ENCODE peak calls at places on chromosomes 11 and 22, in four cellular contexts. F, C, A and Q are unnamed samples.
A peak's percentile ranks its signal among the peaks of the same experiment; 100 is the strongest.

GRCh38 chr11:518463-519202 is 11.6 kb upstream of the RNH1 start:
- DNase-seq in F (peak; percentile 94), C (peak; percentile 89), A (peak; percentile 95), Q (peak; percentile 96)

GRCh38 chr11:96340555-96340885 is 2.5 kb downstream of the MAML2 start:
- DNase-seq in F (no peak), C (no peak), A (no peak), Q (no peak)

GRCh38 chr11:34654491-34655334 is 33.8 kb downstream of the EHF start:
- DNase-seq in F (peak; percentile 70), C (peak; percentile 89), A (peak; percentile 62), Q (no peak)

GRCh38 chr11:11157201-11157600 is 195.8 kb downstream of the CSNK2A3 start:
- DNase-seq in F (peak; percentile 65), C (no peak), A (no peak), Q (no peak)

GRCh38 chr11:46554205-46555162 is 39.3 kb downstream of the AMBRA1 start:
- DNase-seq in F (peak; percentile 68), C (peak; percentile 37), A (no peak), Q (no peak)

GRCh38 chr11:88569342-88569741 is 231.8 kb upstream of the CTSC start:
- DNase-seq in F (no peak), C (no peak), A (no peak), Q (no peak)

GRCh38 chr11:13368041-13368446 is 90.5 kb downstream of the BMAL1 start:
- DNase-seq in F (no peak), C (no peak), A (no peak), Q (no peak)

GRCh38 chr11:9091044-9091936 is at the start of gene SCUBE2:
- DNase-seq in F (no peak), C (no peak), A (no peak), Q (no peak)

GRCh38 chr22:39114157-39114511 is 17.1 kb downstream of the APOBEC3H start:
- DNase-seq in F (no peak), C (no peak), A (no peak), Q (no peak)

GRCh38 chr11:129191649-129192048 is 476 bp downstream of the ARHGAP32 start:
- DNase-seq in F (no peak), C (no peak), A (no peak), Q (no peak)

GRCh38 chr11:1402776-1403620 is 13.3 kb downstream of the BRSK2 start:
- DNase-seq in F (no peak), C (no peak), A (no peak), Q (no peak)

GRCh38 chr11:122285021-122285420 is 169.0 kb upstream of the BLID start:
- DNase-seq in F (no peak), C (no peak), A (no peak), Q (no peak)

GRCh38 chr11:87286338-87286737 is 248.6 kb downstream of the TMEM135 start:
- DNase-seq in F (no peak), C (no peak), A (no peak), Q (no peak)

GRCh38 chr11:73538381-73538872 is 59.5 kb downstream of the FAM168A start:
- DNase-seq in F (no peak), C (no peak), A (no peak), Q (no peak)

GRCh38 chr22:47168441-47168840 is 406.0 kb downstream of the TBC1D22A start:
- DNase-seq in F (no peak), C (no peak), A (peak; percentile 54), Q (no peak)

GRCh38 chr11:107957109-107957588 is 28.9 kb downstream of the RAB39A start:
- DNase-seq in F (no peak), C (peak; percentile 64), A (no peak), Q (no peak)

GRCh38 chr11:105181100-105181499 is 41.5 kb upstream of the CARD18 start:
- DNase-seq in F (peak; percentile 32), C (no peak), A (no peak), Q (no peak)

GRCh38 chr22:42473484-42474193 is 41.4 kb upstream of the NFAM1 start:
- DNase-seq in F (peak; percentile 77), C (no peak), A (no peak), Q (no peak)

GRCh38 chr11:2473361-2474058 is 28.7 kb downstream of the KCNQ1 start:
- DNase-seq in F (no peak), C (no peak), A (no peak), Q (no peak)

GRCh38 chr11:18066626-18067025 is 20.6 kb upstream of the TPH1 start:
- DNase-seq in F (no peak), C (no peak), A (no peak), Q (no peak)

GRCh38 chr11:288328-289144 is at the start of gene PGGHG:
- DNase-seq in F (peak; percentile 84), C (no peak), A (peak; percentile 83), Q (no peak)

GRCh38 chr11:18013790-18014507 is 1.1 kb upstream of the SERGEF start:
- DNase-seq in F (peak; percentile 13), C (no peak), A (no peak), Q (no peak)

GRCh38 chr22:36252754-36253522 is at the start of gene APOL1:
- DNase-seq in F (peak; percentile 50), C (no peak), A (no peak), Q (peak; percentile 93)

GRCh38 chr22:49517211-49517610 is 310.5 kb downstream of the BRD1 start:
- DNase-seq in F (no peak), C (no peak), A (no peak), Q (no peak)

GRCh38 chr11:10319691-10320090 is 14.8 kb downstream of the ADM start:
- DNase-seq in F (no peak), C (no peak), A (no peak), Q (no peak)

GRCh38 chr11:126322996-126323395 is 19.1 kb downstream of the DCPS start:
- DNase-seq in F (no peak), C (no peak), A (no peak), Q (no peak)

GRCh38 chr11:14075118-14075601 is 112.6 kb downstream of the SPON1 start:
- DNase-seq in F (no peak), C (no peak), A (no peak), Q (no peak)

GRCh38 chr22:30861131-30861530 is 107.4 kb downstream of the MORC2 start:
- DNase-seq in F (peak; percentile 1), C (no peak), A (no peak), Q (no peak)

GRCh38 chr11:126857860-126858808 is 142.4 kb downstream of the KIRREL3 start:
- DNase-seq in F (no peak), C (no peak), A (no peak), Q (no peak)

GRCh38 chr11:62104001-62104400 is 19.8 kb upstream of the INCENP start:
- DNase-seq in F (no peak), C (no peak), A (no peak), Q (no peak)

GRCh38 chr11:99160447-99160846 is 139.7 kb downstream of the CNTN5 start:
- DNase-seq in F (no peak), C (no peak), A (no peak), Q (no peak)

GRCh38 chr22:23401111-23401909 is 178.8 kb downstream of the IGLL1 start:
- DNase-seq in F (peak; percentile 47), C (no peak), A (no peak), Q (no peak)

GRCh38 chr11:45745065-45745811 is 59.7 kb upstream of the SLC35C1 start:
- DNase-seq in F (no peak), C (no peak), A (peak; percentile 82), Q (no peak)